ENCODE peak calls at places on chromosomes 7 and 10, in seven cellular contexts. Y, W, E, H, P, F and X are unnamed samples.
A peak's percentile ranks its signal among the peaks of the same experiment; 100 is the strongest.

GRCh38 chr10:575312-576129 is 113.9 kb downstream of the DIP2C start:
- DNase-seq in H (no peak), P (no peak), W (no peak), Y (no peak), F (no peak), E (no peak), X (no peak)

GRCh38 chr7:1041471-1042160 is 2.7 kb upstream of the GPR146 start:
- DNase-seq in Y (no peak), H (no peak), W (no peak), P (no peak), E (no peak), F (peak; percentile 37), X (no peak)

GRCh38 chr10:22320591-22321155 is at the start of gene BMI1:
- DNase-seq in Y (peak; percentile 77), H (peak; percentile 59), W (peak; percentile 70), P (peak; percentile 56), F (peak; percentile 89), E (peak; percentile 95), X (peak; percentile 65)

GRCh38 chr10:48333856-48334255 is 27.4 kb downstream of the MAPK8 start:
- DNase-seq in E (no peak), Y (no peak), W (no peak), H (no peak), P (no peak), F (no peak), X (no peak)

GRCh38 chr10:14163374-14164125 is 167.2 kb downstream of the FRMD4A start:
- DNase-seq in E (no peak), W (no peak), Y (no peak), P (no peak), H (no peak), F (no peak), X (no peak)

GRCh38 chr7:130986271-130986690 is 252.3 kb upstream of the KLF14 start:
- DNase-seq in Y (no peak), P (no peak), H (no peak), E (no peak), F (peak; percentile 63), W (no peak), X (no peak)

GRCh38 chr10:22681301-22681700 is 33.1 kb downstream of the PIP4K2A start:
- DNase-seq in H (no peak), F (no peak), Y (no peak), W (no peak), E (no peak), P (no peak), X (no peak)

GRCh38 chr7:92451645-92452044 is 4.4 kb downstream of the GATAD1 start:
- DNase-seq in P (no peak), E (no peak), H (no peak), Y (no peak), W (no peak), F (no peak), X (no peak)

GRCh38 chr7:91776166-91776565 is 104.3 kb downstream of the MTERF1 start:
- DNase-seq in Y (no peak), F (peak; percentile 51), H (no peak), E (no peak), W (no peak), P (no peak), X (no peak)

GRCh38 chr7:154474903-154475520 is 422.8 kb downstream of the DPP6 start:
- DNase-seq in F (no peak), P (no peak), E (no peak), H (no peak), Y (no peak), W (no peak), X (no peak)

GRCh38 chr10:124375691-124376090 is 43.0 kb downstream of the OAT start:
- DNase-seq in Y (no peak), W (no peak), F (no peak), P (no peak), E (no peak), H (no peak), X (no peak)

GRCh38 chr7:19798986-19799385 is 25.6 kb upstream of the TMEM196 start:
- DNase-seq in P (no peak), Y (no peak), H (no peak), F (no peak), E (no peak), W (no peak), X (no peak)

GRCh38 chr10:8017276-8017675 is 37.2 kb upstream of the GATA3 start:
- DNase-seq in F (peak; percentile 49), E (no peak), W (no peak), Y (no peak), P (no peak), H (no peak), X (no peak)

GRCh38 chr10:123301077-123301875 is 147.1 kb downstream of the BUB3 start:
- DNase-seq in H (no peak), Y (no peak), W (no peak), F (peak; percentile 66), E (no peak), P (no peak), X (no peak)

GRCh38 chr7:84399661-84400060 is 205.1 kb upstream of the SEMA3A start:
- DNase-seq in E (no peak), Y (no peak), F (no peak), P (no peak), W (no peak), H (no peak), X (no peak)

GRCh38 chr10:93006435-93007039 is 54.1 kb upstream of the CYP26C1 start:
- DNase-seq in F (peak; percentile 71), W (no peak), H (no peak), Y (peak; percentile 12), E (peak; percentile 26), P (no peak), X (no peak)

GRCh38 chr7:82017334-82017943 is 247.6 kb upstream of the HGF start:
- DNase-seq in H (no peak), P (no peak), Y (no peak), W (no peak), E (peak; percentile 10), F (peak; percentile 68), X (no peak)

GRCh38 chr7:13496971-13497370 is 492.5 kb downstream of the ETV1 start:
- DNase-seq in H (no peak), P (no peak), Y (no peak), W (no peak), E (no peak), F (peak; percentile 4), X (no peak)

GRCh38 chr10:12130237-12130872 is 878 bp downstream of the SEC61A2 start:
- DNase-seq in F (peak; percentile 74), W (peak; percentile 53), Y (peak; percentile 68), H (no peak), E (peak; percentile 76), P (no peak), X (peak; percentile 36)

GRCh38 chr10:121043124-121043849 is 192.1 kb downstream of the WDR11 start:
- DNase-seq in H (no peak), Y (no peak), F (peak; percentile 12), E (peak; percentile 66), P (no peak), W (no peak), X (no peak)

GRCh38 chr7:158590181-158590530 is 2.5 kb upstream of the PTPRN2 start:
- DNase-seq in F (no peak), W (no peak), H (no peak), E (no peak), Y (no peak), P (no peak), X (no peak)